ENCODE peak calls at places on chromosomes 16 and 17, in eight cellular contexts. M is fibroblast of lung, J is Caco-2, S is upper lobe of right lung, Y is PC-9, L is SK-N-SH, W is adrenal gland, A is uterus. P is an unnamed sample.

GRCh38 chr16:54286330-54287017 is at the start of gene IRX3:
- DNase-seq in S (peak; percentile 94), J (peak; percentile 95), Y (peak; percentile 88), L (peak; percentile 95), W (peak; percentile 56), M (peak; percentile 43), A (peak; percentile 49), P (peak; percentile 23)

GRCh38 chr16:16146380-16147315 is 76.6 kb downstream of the ABCC6 start:
- DNase-seq in W (no peak), J (no peak), M (no peak), S (no peak), L (peak; percentile 63), A (no peak), Y (no peak), P (no peak)

GRCh38 chr17:45022655-45023339 is 28.6 kb downstream of the DCAKD start:
- DNase-seq in W (no peak), S (no peak), M (no peak), L (no peak), A (no peak), Y (no peak), J (no peak), P (no peak)

GRCh38 chr17:75574404-75575093 is 13.1 kb upstream of the MYO15B start:
- DNase-seq in M (no peak), L (no peak), A (no peak), S (no peak), J (no peak), Y (no peak), W (no peak), P (no peak)

GRCh38 chr17:82267575-82268379 is 5.7 kb downstream of the CSNK1D start:
- DNase-seq in M (peak; percentile 96), J (peak; percentile 92), Y (peak; percentile 76), S (peak; percentile 95), L (peak; percentile 66), W (peak; percentile 98), A (peak; percentile 90), P (peak; percentile 82)

GRCh38 chr17:385195-385835 is 32.7 kb upstream of the RPH3AL start:
- DNase-seq in A (peak; percentile 51), W (peak; percentile 62), L (peak; percentile 74), S (peak; percentile 79), J (peak; percentile 52), Y (no peak), M (no peak), P (no peak)

GRCh38 chr17:80123791-80124190 is 22.4 kb downstream of the GAA start:
- DNase-seq in A (no peak), L (no peak), M (peak; percentile 46), Y (no peak), W (peak; percentile 82), J (no peak), S (no peak), P (peak; percentile 18)

GRCh38 chr17:31696184-31696602 is 162.9 kb downstream of the COPRS start:
- DNase-seq in M (peak; percentile 96), Y (no peak), J (peak; percentile 69), W (peak; percentile 39), A (peak; percentile 86), S (peak; percentile 68), L (peak; percentile 90), P (no peak)

GRCh38 chr17:27295945-27296344 is 2.0 kb downstream of the WSB1 start:
- DNase-seq in A (no peak), Y (no peak), S (no peak), W (no peak), J (no peak), M (no peak), L (no peak), P (no peak)

GRCh38 chr17:8080208-8080798 is 7.2 kb downstream of the ALOX12B start:
- DNase-seq in Y (no peak), S (no peak), M (no peak), J (no peak), L (no peak), W (no peak), A (no peak), P (no peak)

GRCh38 chr17:28555022-28555421 is 2.6 kb upstream of the UNC119 start:
- DNase-seq in M (no peak), L (no peak), A (no peak), S (no peak), W (no peak), Y (no peak), J (no peak), P (no peak)

GRCh38 chr16:50789757-50790156 is 47.9 kb downstream of the CYLD start:
- DNase-seq in A (no peak), L (no peak), J (no peak), Y (no peak), S (no peak), M (no peak), W (no peak), P (no peak)

GRCh38 chr17:43983515-43984411 is 20.7 kb upstream of the NAGS start:
- DNase-seq in J (peak; percentile 58), L (peak; percentile 72), W (no peak), A (no peak), Y (no peak), M (no peak), S (peak; percentile 80), P (no peak)
- H3K4me3 ChIP-seq in J (peak overlapping the region; percentile 50), L (peak overlapping the region; percentile 54), W (peak overlapping the region; percentile 29), A (peak overlapping the region; percentile 20), Y (no peak overlapping the region), M (peak overlapping the region; percentile 34), S (peak overlapping the region; percentile 49), P (peak overlapping the region; percentile 26)

DNA sequence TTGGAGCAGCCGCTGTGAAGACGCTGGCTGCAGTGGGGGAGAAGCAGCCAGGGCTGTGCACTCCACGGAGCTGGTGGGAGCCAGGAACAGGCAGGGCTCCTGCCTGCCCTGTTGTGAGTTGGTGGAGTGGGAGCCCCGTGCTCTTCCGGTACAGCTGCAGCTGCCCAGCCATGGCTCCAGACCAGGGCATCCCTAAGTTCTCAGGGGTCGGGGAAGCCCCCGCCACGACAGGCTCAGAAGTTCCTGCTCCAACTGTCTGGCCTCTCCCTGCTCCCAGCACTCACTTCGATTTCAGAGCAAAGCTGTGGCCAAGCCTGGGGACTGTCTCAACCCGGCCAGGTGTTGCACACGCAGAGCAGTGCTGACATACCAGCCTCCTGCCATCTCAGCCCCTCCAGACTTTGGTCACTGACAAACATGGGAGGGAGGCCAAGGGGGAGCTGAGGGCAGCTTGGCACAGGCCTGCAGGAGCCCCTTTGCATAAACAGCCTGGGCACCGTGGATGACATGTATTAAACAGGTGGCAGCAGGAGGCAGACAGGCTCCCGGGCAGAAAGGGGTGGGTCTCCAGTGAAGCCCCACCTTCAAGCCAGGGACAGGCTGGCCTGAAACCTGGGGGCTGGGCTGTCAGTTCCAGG is 13.9 kb upstream of the KDM8 start:
- DNase-seq in L (no peak), S (no peak), W (no peak), Y (no peak), J (no peak), M (no peak), A (no peak), P (no peak)
- TF ChIP-seq CTCF in L (no peak), S (no peak), W (no peak), Y (no peak), J (no peak), M (no peak), A (no peak), P (no peak)

DNA sequence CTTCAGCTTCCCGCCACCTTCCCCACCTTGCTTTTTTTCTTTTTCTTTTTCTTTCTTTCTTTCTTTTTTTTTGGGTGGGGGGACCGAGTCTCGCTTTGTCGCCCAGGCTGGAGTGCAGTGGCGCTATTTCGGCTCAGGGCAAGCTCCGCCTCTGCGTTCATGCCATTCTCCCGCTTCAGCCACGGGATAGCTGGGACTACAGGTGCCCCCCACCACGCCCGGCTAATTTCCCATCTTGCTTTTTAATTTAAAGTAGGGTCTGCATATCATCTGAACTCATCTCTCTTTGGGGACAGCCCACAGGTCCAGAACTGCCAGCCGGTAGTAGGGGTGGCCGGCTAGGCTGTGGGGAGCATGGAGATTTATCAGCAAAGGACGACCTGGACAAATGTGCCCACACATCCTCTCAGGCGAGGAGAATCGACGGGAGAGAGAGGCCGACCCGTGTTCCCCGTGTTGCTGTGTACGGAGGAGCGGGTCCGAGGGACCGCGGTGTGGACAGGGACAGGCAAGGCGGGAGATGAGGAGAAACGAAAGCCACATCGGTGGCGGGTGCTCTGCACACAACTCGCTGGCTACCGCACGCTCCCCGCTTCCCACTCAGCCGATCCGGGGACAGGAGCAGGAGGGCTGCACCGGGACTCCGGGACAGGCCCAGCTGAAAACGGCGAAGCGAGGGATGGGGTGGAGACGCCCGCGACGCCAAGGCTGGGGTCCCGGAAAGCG is 2.4 kb downstream of the MT1M start:
- DNase-seq in J (no peak), W (no peak), M (no peak), A (no peak), Y (no peak), L (peak; percentile 53), S (no peak), P (no peak)
- H3K27me3 ChIP-seq in J (peaks cover 13% of the 10 kb centered on the region), W (peaks cover 7% of the 10 kb centered on the region), M (peaks cover 5% of the 10 kb centered on the region), A (no peaks in the 10 kb centered on the region), Y (no peaks in the 10 kb centered on the region), L (peaks cover 31% of the 10 kb centered on the region), S (peaks cover 40% of the 10 kb centered on the region), P (peaks cover 51% of the 10 kb centered on the region)

DNA sequence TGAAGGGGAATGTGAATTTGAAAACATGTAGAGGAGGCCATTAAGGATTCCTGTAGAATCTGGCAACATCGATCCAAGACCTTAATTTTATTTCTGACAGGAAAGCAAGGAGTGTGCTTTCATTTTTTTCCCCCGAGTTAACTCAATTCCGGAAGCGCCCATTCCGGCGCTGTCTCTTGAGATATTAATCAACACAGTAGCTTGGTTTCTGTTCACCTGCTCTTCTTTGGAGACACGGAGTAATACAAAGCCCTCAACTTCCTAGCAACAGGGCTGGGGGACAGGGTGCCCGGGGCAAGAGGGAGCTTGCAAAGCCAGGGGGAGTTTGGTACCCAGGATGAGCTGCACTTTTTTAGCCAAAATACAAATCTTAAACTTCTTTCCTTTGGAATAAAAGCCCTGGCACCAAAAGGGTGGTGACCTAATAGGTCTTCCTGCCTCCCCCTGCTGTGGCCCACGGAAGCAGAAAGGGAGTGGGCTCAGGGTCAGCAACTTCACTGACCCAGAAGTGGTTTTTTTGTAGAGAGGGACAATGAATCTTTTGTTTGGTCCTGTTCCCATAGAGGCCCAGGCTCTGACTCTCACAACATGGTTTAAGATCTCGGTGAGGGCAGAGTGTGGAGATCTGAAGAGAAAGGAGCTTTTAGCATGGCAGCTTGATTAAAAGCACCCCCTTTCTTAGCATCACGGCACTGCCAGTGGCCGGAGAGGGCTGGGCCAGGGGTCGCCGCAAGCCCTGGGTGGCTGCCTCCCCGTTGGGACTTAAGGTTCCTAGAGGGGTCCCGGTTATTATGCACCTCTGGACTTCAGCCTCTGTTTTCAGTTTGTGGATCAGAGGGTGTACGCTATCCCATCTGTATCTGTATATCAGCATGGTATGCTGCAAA is 207.3 kb downstream of the CCDC182 start:
- DNase-seq in S (no peak), M (no peak), L (peak; percentile 57), A (no peak), W (no peak), Y (no peak), J (no peak), P (no peak)
- H3K4me3 ChIP-seq in S (no peak overlapping the region), M (no peak overlapping the region), L (peak overlapping the region; percentile 16), A (no peak overlapping the region), W (no peak overlapping the region), Y (no peak overlapping the region), J (no peak overlapping the region), P (no peak overlapping the region)

GRCh38 chr16:22007509-22008214 is at the start of gene MOSMO:
- DNase-seq in J (peak; percentile 70), L (peak; percentile 94), W (peak; percentile 73), M (peak; percentile 67), A (peak; percentile 75), S (peak; percentile 90), Y (peak; percentile 70), P (no peak)
- TF ChIP-seq CTCF in J (peak; percentile 20), L (no peak), W (peak; percentile 4), M (no peak), A (no peak), S (no peak), Y (peak; percentile 21), P (no peak)

P was measured in kidney epithelial cell.